ENCODE peak calls at places on chromosomes 12 and 14, in eight cellular contexts. M is AG10803; Z is mesenchymal stem cell; X is NCI-H1105; P is globus pallidus; I is GM04504; J is T follicular helper cell; C is activated naive CD4-positive, alpha-beta T cell. D is an unnamed sample.

GRCh38 chr14:101216725-101217463 is 313.4 kb upstream of the RTL1 start:
- DNase-seq in J (no peak), M (no peak), C (no peak), P (no peak), X (no peak), I (no peak), Z (no peak), D (no peak)

GRCh38 chr12:113477842-113478215 is 6.2 kb upstream of the LHX5 start:
- DNase-seq in M (no peak), P (no peak), Z (no peak), C (no peak), X (no peak), J (no peak), I (no peak), D (no peak)

GRCh38 chr12:78916845-78917480 is 52.4 kb downstream of the SYT1 start:
- DNase-seq in J (no peak), P (no peak), I (no peak), M (peak; percentile 6), Z (peak; percentile 63), X (no peak), C (no peak), D (no peak)

GRCh38 chr12:4034926-4035325 is 161.7 kb upstream of the PARP11 start:
- DNase-seq in C (no peak), J (no peak), Z (peak; percentile 64), I (no peak), X (no peak), M (peak; percentile 41), P (no peak), D (no peak)

GRCh38 chr12:8951744-8952143 is 2.3 kb upstream of the M6PR start:
- DNase-seq in C (no peak), Z (no peak), I (no peak), P (no peak), J (no peak), X (no peak), M (no peak), D (no peak)

GRCh38 chr12:127562781-127563180 is 704.2 kb upstream of the TMEM132C start:
- DNase-seq in X (no peak), Z (no peak), P (no peak), C (no peak), J (no peak), I (no peak), M (no peak), D (no peak)

GRCh38 chr12:106108187-106108816 is 30.5 kb downstream of the NUAK1 start:
- DNase-seq in Z (peak; percentile 53), M (peak; percentile 68), J (no peak), P (no peak), X (no peak), C (no peak), I (no peak), D (no peak)

GRCh38 chr12:87687362-87687761 is 341.8 kb downstream of the C12orf50 start:
- DNase-seq in M (peak; percentile 51), I (no peak), Z (peak; percentile 31), J (no peak), X (no peak), P (no peak), C (no peak), D (no peak)

GRCh38 chr14:94288610-94289465 is 4.2 kb downstream of the SERPINA10 start:
- DNase-seq in J (no peak), M (no peak), Z (no peak), X (no peak), P (no peak), C (no peak), I (no peak), D (no peak)

GRCh38 chr14:61438860-61439765 is 117.7 kb downstream of the PRKCH start:
- DNase-seq in M (peak; percentile 59), C (no peak), Z (peak; percentile 76), P (peak; percentile 33), J (no peak), X (no peak), I (no peak), D (peak; percentile 55)

GRCh38 chr12:6964605-6965025 is 5.8 kb downstream of the PHB2 start:
- DNase-seq in X (no peak), P (no peak), M (no peak), I (no peak), C (no peak), J (no peak), Z (no peak), D (no peak)

GRCh38 chr12:62933220-62933870 is 1.6 kb downstream of the PPM1H start:
- DNase-seq in P (peak; percentile 89), M (no peak), C (no peak), J (no peak), Z (no peak), X (peak; percentile 73), I (no peak), D (no peak)

GRCh38 chr12:51328587-51328986 is 4.6 kb upstream of the BIN2 start:
- DNase-seq in C (no peak), P (no peak), X (no peak), I (no peak), J (no peak), Z (no peak), M (no peak), D (no peak)

GRCh38 chr12:30926243-30927209 is at the start of gene TSPAN11:
- DNase-seq in Z (peak; percentile 85), M (peak; percentile 28), P (peak; percentile 42), I (no peak), C (no peak), X (peak; percentile 80), J (no peak), D (no peak)

GRCh38 chr14:104642540-104642868 is 37.9 kb upstream of the TMEM179 start:
- DNase-seq in C (no peak), J (no peak), P (no peak), X (no peak), Z (no peak), M (no peak), I (no peak), D (no peak)

GRCh38 chr14:76883437-76883836 is 57.2 kb downstream of the LRRC74A start:
- DNase-seq in P (no peak), J (no peak), Z (no peak), M (no peak), X (no peak), I (no peak), C (no peak), D (no peak)

GRCh38 chr12:92398565-92399309 is 253.1 kb upstream of the BTG1 start:
- DNase-seq in X (no peak), C (no peak), P (no peak), J (no peak), Z (no peak), M (no peak), I (no peak), D (no peak)

GRCh38 chr12:124392271-124392990 is 97.5 kb downstream of the RFLNA start:
- DNase-seq in P (peak; percentile 33), J (no peak), C (no peak), M (no peak), Z (peak; percentile 77), X (no peak), I (no peak), D (peak; percentile 48)

GRCh38 chr14:70955543-70956480 is 48.6 kb downstream of the PCNX1 start:
- DNase-seq in Z (peak; percentile 63), J (peak; percentile 35), M (peak; percentile 40), I (peak; percentile 19), X (no peak), P (peak; percentile 16), C (no peak), D (peak; percentile 35)

GRCh38 chr12:25388216-25388615 is 137.5 kb upstream of the KRAS start:
- DNase-seq in M (no peak), C (no peak), P (no peak), Z (no peak), J (no peak), I (no peak), X (no peak), D (peak; percentile 8)

GRCh38 chr14:70254476-70254961 is 65.8 kb upstream of the SLC8A3 start:
- DNase-seq in I (no peak), P (no peak), X (peak; percentile 62), C (no peak), M (peak; percentile 6), J (no peak), Z (peak; percentile 3), D (no peak)

GRCh38 chr12:115507951-115508722 is 769.4 kb downstream of the MED13L start:
- DNase-seq in I (no peak), M (no peak), P (peak; percentile 92), X (no peak), Z (no peak), C (no peak), J (no peak), D (no peak)

GRCh38 chr12:70486588-70486987 is 120.5 kb downstream of the KCNMB4 start:
- DNase-seq in X (no peak), J (no peak), Z (no peak), P (no peak), M (no peak), I (no peak), C (no peak), D (no peak)

GRCh38 chr14:71885301-71885700 is 46.9 kb upstream of the RGS6 start:
- DNase-seq in J (no peak), C (no peak), P (no peak), M (no peak), Z (no peak), X (no peak), I (no peak), D (no peak)

GRCh38 chr12:93902736-93903562 is 225.8 kb downstream of the CRADD start:
- DNase-seq in M (no peak), Z (no peak), P (no peak), C (no peak), I (no peak), J (no peak), X (no peak), D (no peak)